ENCODE peak calls at places on chromosomes 4 and X, in seven cellular contexts. One of them, this sample, is unnamed.

GRCh38 chr4:38082424-38083374 is 122.5 kb downstream of the PTTG2 start:
- DNase-seq in AG04450: peak
- DNase-seq in WERI-Rb-1: no peak
- DNase-seq in effector memory CD4-positive, alpha-beta T cell: no peak
- DNase-seq in cardiac muscle cell: peak
- DNase-seq in substantia nigra: no peak
- DNase-seq in fibroblast of lung: peak
- DNase-seq in this sample: no peak

GRCh38 chr4:106738121-106738520 is 298.0 kb downstream of the DKK2 start:
- DNase-seq in fibroblast of lung: no peak
- DNase-seq in WERI-Rb-1: no peak
- DNase-seq in substantia nigra: no peak
- DNase-seq in AG04450: no peak
- DNase-seq in cardiac muscle cell: peak
- DNase-seq in effector memory CD4-positive, alpha-beta T cell: no peak
- DNase-seq in this sample: no peak

GRCh38 chr4:41077628-41078027 is 136.7 kb downstream of the APBB2 start:
- DNase-seq in substantia nigra: no peak
- DNase-seq in AG04450: no peak
- DNase-seq in cardiac muscle cell: no peak
- DNase-seq in WERI-Rb-1: no peak
- DNase-seq in fibroblast of lung: no peak
- DNase-seq in effector memory CD4-positive, alpha-beta T cell: no peak
- DNase-seq in this sample: no peak

GRCh38 chrX:125205084-125205917 is 114.4 kb upstream of the TEX13C start:
- DNase-seq in cardiac muscle cell: peak
- DNase-seq in AG04450: no peak
- DNase-seq in fibroblast of lung: peak
- DNase-seq in WERI-Rb-1: no peak
- DNase-seq in effector memory CD4-positive, alpha-beta T cell: no peak
- DNase-seq in substantia nigra: no peak
- DNase-seq in this sample: peak

GRCh38 chrX:2710041-2710471 is 19.0 kb downstream of the CD99 start:
- DNase-seq in AG04450: no peak
- DNase-seq in fibroblast of lung: peak
- DNase-seq in effector memory CD4-positive, alpha-beta T cell: no peak
- DNase-seq in WERI-Rb-1: no peak
- DNase-seq in cardiac muscle cell: peak
- DNase-seq in substantia nigra: no peak
- DNase-seq in this sample: no peak

GRCh38 chr4:89204624-89205023 is 93.3 kb downstream of the TIGD2 start:
- DNase-seq in fibroblast of lung: peak
- DNase-seq in AG04450: no peak
- DNase-seq in WERI-Rb-1: no peak
- DNase-seq in effector memory CD4-positive, alpha-beta T cell: no peak
- DNase-seq in cardiac muscle cell: no peak
- DNase-seq in substantia nigra: no peak
- DNase-seq in this sample: no peak

GRCh38 chr4:18518098-18518497 is 496.5 kb upstream of the LCORL start:
- DNase-seq in AG04450: no peak
- DNase-seq in fibroblast of lung: no peak
- DNase-seq in substantia nigra: no peak
- DNase-seq in WERI-Rb-1: peak
- DNase-seq in cardiac muscle cell: no peak
- DNase-seq in effector memory CD4-positive, alpha-beta T cell: no peak
- DNase-seq in this sample: no peak

GRCh38 chr4:99090511-99090910 is 1.9 kb upstream of the ADH5 start:
- DNase-seq in AG04450: no peak
- DNase-seq in cardiac muscle cell: peak
- DNase-seq in WERI-Rb-1: no peak
- DNase-seq in substantia nigra: no peak
- DNase-seq in fibroblast of lung: peak
- DNase-seq in effector memory CD4-positive, alpha-beta T cell: no peak
- DNase-seq in this sample: no peak

GRCh38 chr4:184275766-184276165 is 58.1 kb upstream of the ENPP6 start:
- DNase-seq in substantia nigra: no peak
- DNase-seq in fibroblast of lung: no peak
- DNase-seq in cardiac muscle cell: no peak
- DNase-seq in effector memory CD4-positive, alpha-beta T cell: no peak
- DNase-seq in WERI-Rb-1: no peak
- DNase-seq in AG04450: no peak
- DNase-seq in this sample: no peak

GRCh38 chrX:8743126-8743732 is 11.3 kb upstream of the ANOS1 start:
- DNase-seq in AG04450: no peak
- DNase-seq in cardiac muscle cell: peak
- DNase-seq in fibroblast of lung: no peak
- DNase-seq in effector memory CD4-positive, alpha-beta T cell: peak
- DNase-seq in substantia nigra: no peak
- DNase-seq in WERI-Rb-1: peak
- DNase-seq in this sample: peak

GRCh38 chrX:150680974-150681373 is 12.2 kb upstream of the MTMR1 start:
- DNase-seq in fibroblast of lung: peak
- DNase-seq in effector memory CD4-positive, alpha-beta T cell: no peak
- DNase-seq in WERI-Rb-1: peak
- DNase-seq in AG04450: no peak
- DNase-seq in cardiac muscle cell: peak
- DNase-seq in substantia nigra: no peak
- DNase-seq in this sample: no peak

GRCh38 chr4:38490753-38491446 is 173.1 kb upstream of the KLF3 start:
- DNase-seq in effector memory CD4-positive, alpha-beta T cell: no peak
- DNase-seq in substantia nigra: no peak
- DNase-seq in WERI-Rb-1: no peak
- DNase-seq in cardiac muscle cell: peak
- DNase-seq in fibroblast of lung: no peak
- DNase-seq in AG04450: no peak
- DNase-seq in this sample: no peak

GRCh38 chrX:73877687-73878086 is 314.7 kb downstream of the CHIC1 start:
- DNase-seq in AG04450: no peak
- DNase-seq in effector memory CD4-positive, alpha-beta T cell: no peak
- DNase-seq in substantia nigra: no peak
- DNase-seq in cardiac muscle cell: no peak
- DNase-seq in fibroblast of lung: peak
- DNase-seq in WERI-Rb-1: no peak
- DNase-seq in this sample: no peak

GRCh38 chr4:155722816-155723499 is 35.9 kb upstream of the GUCY1B1 start:
- DNase-seq in effector memory CD4-positive, alpha-beta T cell: no peak
- DNase-seq in cardiac muscle cell: no peak
- DNase-seq in WERI-Rb-1: no peak
- DNase-seq in substantia nigra: no peak
- DNase-seq in AG04450: peak
- DNase-seq in fibroblast of lung: peak
- DNase-seq in this sample: no peak

GRCh38 chrX:153351981-153352380 is 18.0 kb downstream of the ZNF275 start:
- DNase-seq in fibroblast of lung: no peak
- DNase-seq in cardiac muscle cell: no peak
- DNase-seq in substantia nigra: no peak
- DNase-seq in AG04450: no peak
- DNase-seq in WERI-Rb-1: no peak
- DNase-seq in effector memory CD4-positive, alpha-beta T cell: no peak
- DNase-seq in this sample: no peak

GRCh38 chr4:24226018-24226417 is 336.2 kb upstream of the PPARGC1A start:
- DNase-seq in WERI-Rb-1: no peak
- DNase-seq in fibroblast of lung: peak
- DNase-seq in AG04450: no peak
- DNase-seq in effector memory CD4-positive, alpha-beta T cell: no peak
- DNase-seq in substantia nigra: no peak
- DNase-seq in cardiac muscle cell: no peak
- DNase-seq in this sample: no peak

GRCh38 chrX:96563663-96564062 is 121.0 kb upstream of the DIAPH2 start:
- DNase-seq in WERI-Rb-1: no peak
- DNase-seq in effector memory CD4-positive, alpha-beta T cell: no peak
- DNase-seq in cardiac muscle cell: peak
- DNase-seq in fibroblast of lung: no peak
- DNase-seq in AG04450: peak
- DNase-seq in substantia nigra: no peak
- DNase-seq in this sample: no peak

GRCh38 chr4:56656346-56656643 is 24.8 kb downstream of the HOPX start:
- DNase-seq in substantia nigra: peak
- DNase-seq in effector memory CD4-positive, alpha-beta T cell: peak
- DNase-seq in fibroblast of lung: no peak
- DNase-seq in cardiac muscle cell: no peak
- DNase-seq in AG04450: no peak
- DNase-seq in WERI-Rb-1: peak
- DNase-seq in this sample: no peak

GRCh38 chr4:102787944-102788343 is 27.2 kb upstream of the MANBA start:
- DNase-seq in cardiac muscle cell: no peak
- DNase-seq in effector memory CD4-positive, alpha-beta T cell: no peak
- DNase-seq in AG04450: no peak
- DNase-seq in WERI-Rb-1: no peak
- DNase-seq in fibroblast of lung: peak
- DNase-seq in substantia nigra: no peak
- DNase-seq in this sample: no peak

GRCh38 chr4:85475631-85476233 is 782 bp downstream of the ARHGAP24 start:
- DNase-seq in cardiac muscle cell: peak
- DNase-seq in effector memory CD4-positive, alpha-beta T cell: no peak
- DNase-seq in substantia nigra: no peak
- DNase-seq in fibroblast of lung: no peak
- DNase-seq in AG04450: no peak
- DNase-seq in WERI-Rb-1: no peak
- DNase-seq in this sample: peak

GRCh38 chr4:2489841-2490552 is 21.1 kb downstream of the RNF4 start:
- DNase-seq in WERI-Rb-1: no peak
- DNase-seq in AG04450: no peak
- DNase-seq in substantia nigra: no peak
- DNase-seq in effector memory CD4-positive, alpha-beta T cell: no peak
- DNase-seq in cardiac muscle cell: peak
- DNase-seq in fibroblast of lung: no peak
- DNase-seq in this sample: no peak

GRCh38 chr4:148443550-148444295 is 1.5 kb upstream of the NR3C2 start:
- DNase-seq in substantia nigra: no peak
- DNase-seq in effector memory CD4-positive, alpha-beta T cell: peak
- DNase-seq in AG04450: no peak
- DNase-seq in fibroblast of lung: peak
- DNase-seq in WERI-Rb-1: peak
- DNase-seq in cardiac muscle cell: no peak
- DNase-seq in this sample: peak

DNA sequence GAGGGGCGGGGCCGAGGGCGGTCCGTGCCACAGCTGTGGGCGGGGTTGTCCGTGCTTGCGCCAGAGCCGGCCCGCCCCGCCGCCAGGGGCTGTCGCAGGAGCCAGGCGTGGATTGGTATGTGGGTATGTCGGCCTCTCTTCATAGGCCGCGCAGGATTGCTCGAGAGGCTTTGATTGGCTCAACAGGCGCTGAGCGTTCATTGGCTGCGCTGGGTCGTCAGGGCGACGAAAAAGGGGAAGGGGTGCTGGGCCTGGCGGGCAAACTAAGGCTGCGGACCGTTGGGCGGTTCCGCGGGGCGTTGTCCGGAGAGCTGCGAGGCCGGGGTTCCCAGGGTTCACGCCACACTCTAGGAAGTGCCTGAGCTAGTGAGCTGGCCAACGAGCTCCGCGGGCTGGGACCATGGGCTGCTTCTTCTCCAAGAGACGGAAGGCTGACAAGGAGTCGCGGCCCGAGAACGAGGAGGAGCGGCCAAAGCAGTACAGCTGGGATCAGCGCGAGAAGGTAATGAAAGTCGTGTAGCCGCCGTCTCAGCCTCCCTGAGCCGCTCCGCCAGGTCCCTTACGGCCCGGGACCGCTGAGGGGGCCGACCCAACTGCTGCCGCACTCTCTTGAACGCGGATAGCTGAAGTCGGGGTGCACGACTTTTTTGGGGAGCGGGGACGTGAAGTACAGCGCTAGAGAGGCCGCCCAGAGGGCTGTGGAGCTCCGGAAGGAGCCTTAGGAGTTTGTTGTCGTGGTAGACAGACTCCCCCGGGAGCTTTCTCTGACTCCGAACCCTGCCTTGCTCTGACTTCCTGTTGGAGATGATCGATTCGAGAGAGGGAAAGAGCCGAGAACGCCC is at the start of gene RP2:
- DNase-seq in substantia nigra: peak
- DNase-seq in effector memory CD4-positive, alpha-beta T cell: peak
- DNase-seq in AG04450: peak
- DNase-seq in WERI-Rb-1: peak
- DNase-seq in fibroblast of lung: peak
- DNase-seq in cardiac muscle cell: peak
- DNase-seq in this sample: peak
- H3K27ac ChIP-seq in substantia nigra: peak
- H3K27ac ChIP-seq in effector memory CD4-positive, alpha-beta T cell: peak
- H3K27ac ChIP-seq in AG04450: peak
- H3K27ac ChIP-seq in WERI-Rb-1: peak
- H3K27ac ChIP-seq in fibroblast of lung: peak
- H3K27ac ChIP-seq in cardiac muscle cell: peak
- H3K27ac ChIP-seq in this sample: peak

DNA sequence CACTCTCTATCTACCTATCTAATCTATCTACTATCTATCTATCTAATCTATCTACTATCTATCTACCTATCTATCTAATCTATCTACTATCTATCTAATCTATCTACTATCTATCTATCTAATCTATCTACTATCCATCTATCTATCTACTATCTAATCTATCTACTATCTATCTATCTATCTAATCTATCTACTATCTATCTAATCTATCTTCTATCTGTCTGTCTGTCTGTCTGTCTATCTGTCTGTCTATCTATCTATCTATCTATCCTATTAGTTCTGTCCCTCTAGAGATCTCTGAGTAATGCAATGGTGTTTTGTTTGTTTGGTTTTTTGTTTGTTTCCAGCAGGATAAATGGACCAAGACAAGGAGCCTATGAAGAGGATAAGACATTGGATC is 9.4 kb upstream of the ASMTL start:
- DNase-seq in substantia nigra: no peak
- DNase-seq in effector memory CD4-positive, alpha-beta T cell: no peak
- DNase-seq in fibroblast of lung: no peak
- DNase-seq in WERI-Rb-1: no peak
- DNase-seq in AG04450: no peak
- DNase-seq in cardiac muscle cell: no peak
- DNase-seq in this sample: no peak
- H3K27ac ChIP-seq in substantia nigra: no peak
- H3K27ac ChIP-seq in effector memory CD4-positive, alpha-beta T cell: peak
- H3K27ac ChIP-seq in fibroblast of lung: no peak
- H3K27ac ChIP-seq in WERI-Rb-1: no peak
- H3K27ac ChIP-seq in AG04450: no peak
- H3K27ac ChIP-seq in cardiac muscle cell: no peak
- H3K27ac ChIP-seq in this sample: no peak

GRCh38 chrX:19046343-19047215 is 62.7 kb upstream of the PHKA2 start:
- DNase-seq in AG04450: no peak
- DNase-seq in effector memory CD4-positive, alpha-beta T cell: no peak
- DNase-seq in cardiac muscle cell: no peak
- DNase-seq in substantia nigra: no peak
- DNase-seq in WERI-Rb-1: no peak
- DNase-seq in fibroblast of lung: peak
- DNase-seq in this sample: no peak
- H3K27ac ChIP-seq in AG04450: no peak
- H3K27ac ChIP-seq in effector memory CD4-positive, alpha-beta T cell: no peak
- H3K27ac ChIP-seq in cardiac muscle cell: no peak
- H3K27ac ChIP-seq in substantia nigra: no peak
- H3K27ac ChIP-seq in WERI-Rb-1: no peak
- H3K27ac ChIP-seq in fibroblast of lung: no peak
- H3K27ac ChIP-seq in this sample: no peak

DNA sequence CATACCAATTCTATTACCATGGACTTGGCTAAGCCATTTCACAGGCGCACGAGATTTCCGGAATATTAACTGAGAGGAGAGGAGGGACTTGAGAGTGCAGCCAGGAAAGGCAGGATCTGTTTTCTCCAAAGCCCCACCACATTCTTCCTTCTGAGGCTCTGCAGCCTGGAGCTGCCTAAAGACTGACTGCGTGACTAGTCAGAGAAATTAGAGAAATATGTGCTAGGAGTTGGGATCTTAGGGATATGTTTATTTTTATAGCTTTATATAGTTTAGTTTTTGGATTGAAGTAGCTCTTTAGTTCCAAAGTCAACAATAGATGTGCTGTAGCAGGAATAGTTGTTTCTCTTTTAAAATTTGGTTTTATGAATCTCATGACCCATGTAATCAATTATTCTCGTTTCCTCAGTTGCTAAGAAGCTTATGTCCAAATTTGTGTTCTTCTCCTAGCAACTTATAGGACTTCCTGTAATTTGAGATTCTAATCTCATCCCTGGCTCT is 300.1 kb upstream of the DDX53 start:
- DNase-seq in fibroblast of lung: peak
- DNase-seq in substantia nigra: no peak
- DNase-seq in WERI-Rb-1: no peak
- DNase-seq in effector memory CD4-positive, alpha-beta T cell: no peak
- DNase-seq in cardiac muscle cell: no peak
- DNase-seq in AG04450: peak
- DNase-seq in this sample: no peak
- H3K27ac ChIP-seq in fibroblast of lung: peak
- H3K27ac ChIP-seq in substantia nigra: no peak
- H3K27ac ChIP-seq in WERI-Rb-1: no peak
- H3K27ac ChIP-seq in effector memory CD4-positive, alpha-beta T cell: no peak
- H3K27ac ChIP-seq in cardiac muscle cell: no peak
- H3K27ac ChIP-seq in AG04450: no peak
- H3K27ac ChIP-seq in this sample: no peak

This sample was measured in pancreas.